ENCODE peak calls at places on chromosome 16, in five cellular contexts. X is HepG2, A is A549, W is H1, T is K562. J is an unnamed sample.

GRCh38 chr16:31242197-31242596 is 17.6 kb upstream of the ITGAM start:
- DNase-seq in A (no peak), X (no peak), T (peak), W (no peak), J (no peak)

GRCh38 chr16:48963901-48964615 is 317.6 kb downstream of the CBLN1 start:
- DNase-seq in X (no peak), T (no peak), W (no peak), A (peak), J (peak)

GRCh38 chr16:20598832-20599469 is 22.8 kb upstream of the ACSM2B start:
- DNase-seq in T (no peak), A (no peak), X (peak), W (no peak), J (no peak)

GRCh38 chr16:49788505-49788904 is 67.4 kb downstream of the ZNF423 start:
- DNase-seq in X (no peak), A (no peak), T (no peak), W (no peak), J (no peak)

GRCh38 chr16:4578961-4579530 is 22.9 kb downstream of the C16orf96 start:
- DNase-seq in A (no peak), W (no peak), X (no peak), T (peak), J (no peak)

GRCh38 chr16:14378684-14379467 is 251.2 kb downstream of the PARN start:
- DNase-seq in A (peak), W (no peak), T (peak), X (no peak), J (no peak)

GRCh38 chr16:15952265-15952711 is 2.9 kb downstream of the ABCC1 start:
- DNase-seq in A (no peak), T (no peak), W (no peak), X (peak), J (no peak)

GRCh38 chr16:47523342-47524006 is 62.3 kb downstream of the PHKB start:
- DNase-seq in T (no peak), X (peak), A (peak), W (no peak), J (no peak)

GRCh38 chr16:15141586-15141985 is 47.5 kb upstream of the RRN3 start:
- DNase-seq in T (no peak), X (no peak), W (peak), A (no peak), J (no peak)

GRCh38 chr16:27243725-27244362 is 24.7 kb downstream of the NSMCE1 start:
- DNase-seq in W (no peak), X (no peak), T (no peak), A (no peak), J (no peak)

GRCh38 chr16:85422374-85423185 is 190.5 kb upstream of the GSE1 start:
- DNase-seq in W (peak), T (peak), A (peak), X (peak), J (no peak)

GRCh38 chr16:67161595-67162058 is 1.9 kb downstream of the FBXL8 start:
- DNase-seq in W (peak), T (no peak), A (no peak), X (no peak), J (no peak)

GRCh38 chr16:67164599-67165061 is at the start of gene HSF4:
- DNase-seq in W (peak), T (peak), X (peak), A (no peak), J (no peak)

GRCh38 chr16:67162439-67163163 is 1.9 kb upstream of the HSF4 start:
- DNase-seq in W (peak), A (no peak), T (no peak), X (no peak), J (no peak)

GRCh38 chr16:67163903-67164558 is 514 bp upstream of the HSF4 start:
- DNase-seq in A (no peak), X (no peak), T (no peak), W (peak), J (no peak)

DNA sequence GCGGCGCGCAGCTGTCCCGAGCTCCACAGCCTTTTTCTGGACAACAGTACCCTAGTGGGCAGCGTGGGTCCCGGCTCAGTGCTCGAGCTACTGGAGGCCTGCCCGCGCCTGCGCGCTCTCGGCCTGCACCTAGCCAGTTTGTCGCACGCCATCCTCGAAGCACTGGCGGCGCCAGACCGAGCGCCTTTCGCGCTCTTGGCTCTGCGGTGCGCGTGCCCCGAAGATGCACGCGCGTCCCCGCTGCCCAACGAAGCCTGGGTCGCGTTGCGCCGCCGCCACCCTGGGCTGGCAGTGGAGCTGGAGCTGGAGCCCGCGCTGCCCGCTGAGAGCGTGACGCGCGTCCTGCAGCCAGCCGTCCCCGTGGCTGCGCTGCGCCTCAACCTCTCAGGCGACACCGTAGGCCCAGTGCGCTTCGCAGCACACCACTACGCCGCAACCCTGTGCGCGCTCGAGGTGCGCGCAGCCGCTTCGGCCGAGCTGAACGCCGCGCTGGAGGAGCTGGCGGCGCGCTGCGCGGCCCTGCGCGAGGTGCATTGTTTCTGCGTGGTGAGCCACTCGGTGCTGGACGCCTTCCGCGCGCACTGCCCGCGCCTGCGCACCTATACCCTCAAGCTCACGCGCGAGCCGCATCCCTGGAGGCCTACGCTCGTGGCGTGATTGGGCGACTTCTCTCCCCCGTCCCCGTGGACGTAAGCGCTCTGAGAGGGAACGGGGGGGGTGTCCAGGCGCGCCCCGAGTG is 1.2 kb upstream of the HSF4 start:
- DNase-seq in T (no peak), W (peak), A (no peak), X (no peak), J (no peak)
- TF ChIP-seq CEBPB in T (no peak), W (no peak), A (no peak), X (no peak), J (no peak)

GRCh38 chr16:81711609-81712329 is 67.3 kb upstream of the PLCG2 start:
- DNase-seq in W (no peak), A (peak), T (peak), X (no peak), J (peak)
- TF ChIP-seq CEBPB in W (no peak), A (peak), T (no peak), X (no peak), J (no peak)

DNA sequence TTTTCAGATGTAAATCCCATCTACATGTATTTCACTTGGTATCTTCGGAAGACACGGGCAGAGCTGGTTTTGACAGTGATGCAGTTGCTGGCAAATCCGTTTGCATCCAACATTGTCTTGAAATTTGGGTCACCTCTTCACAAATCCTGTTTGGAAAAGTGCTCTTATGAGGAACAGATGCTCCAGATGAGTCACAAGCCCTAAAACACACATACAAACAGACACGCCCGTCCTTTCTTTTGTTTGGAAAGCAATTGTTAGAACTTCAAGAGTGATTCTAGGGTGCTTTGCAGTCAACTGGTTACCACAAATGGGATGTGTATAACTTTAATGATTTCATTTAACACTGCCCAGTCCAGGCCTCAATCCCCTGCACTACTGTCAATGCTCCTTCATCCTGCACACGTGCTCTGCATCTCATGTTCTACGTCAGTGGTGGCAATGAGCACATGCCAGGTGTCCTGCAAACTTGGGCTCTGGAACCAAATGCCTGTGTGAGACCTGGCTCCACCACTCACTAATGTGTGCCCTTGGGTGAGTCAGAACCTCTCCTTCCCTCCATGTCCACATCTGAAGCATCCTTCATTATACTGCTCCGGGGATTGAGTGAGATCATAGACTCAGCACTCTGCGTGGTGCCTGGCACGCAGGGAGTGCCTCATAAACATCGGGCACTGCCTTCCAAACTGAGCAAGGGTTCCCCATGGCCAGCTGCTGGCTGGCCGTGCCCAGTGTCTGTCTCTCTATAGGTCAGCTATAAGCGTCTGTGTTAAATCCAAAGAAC is 19.3 kb upstream of the FOXF1 start:
- DNase-seq in A (no peak), W (no peak), T (no peak), X (no peak), J (no peak)
- TF ChIP-seq CEBPB in A (no peak), W (no peak), T (no peak), X (no peak), J (no peak)

GRCh38 chr16:69483611-69484010 is 59.2 kb downstream of the CYB5B start:
- DNase-seq in T (no peak), X (no peak), A (no peak), W (no peak), J (no peak)

GRCh38 chr16:69481901-69482341 is 57.5 kb downstream of the CYB5B start:
- DNase-seq in A (no peak), X (no peak), W (no peak), T (peak), J (no peak)

GRCh38 chr16:69479806-69480205 is 55.4 kb downstream of the CYB5B start:
- DNase-seq in W (no peak), X (no peak), T (no peak), A (no peak), J (no peak)

GRCh38 chr16:69485361-69485760 is 60.9 kb downstream of the CYB5B start:
- DNase-seq in X (no peak), W (no peak), T (no peak), A (no peak), J (no peak)

GRCh38 chr16:69482410-69482951 is 58.1 kb downstream of the CYB5B start:
- DNase-seq in T (no peak), W (no peak), X (no peak), A (no peak), J (no peak)
- TF ChIP-seq CEBPB in T (no peak), W (no peak), X (no peak), A (no peak), J (no peak)

GRCh38 chr16:72913551-72913950 is 134.4 kb downstream of the ZFHX3 start:
- DNase-seq in T (no peak), X (no peak), A (no peak), W (no peak), J (no peak)
- TF ChIP-seq CEBPB in T (no peak), X (no peak), A (no peak), W (no peak), J (no peak)

GRCh38 chr16:10145636-10146035 is 36.6 kb downstream of the GRIN2A start:
- DNase-seq in T (no peak), W (no peak), X (no peak), A (no peak), J (no peak)
- TF ChIP-seq CEBPB in T (no peak), W (no peak), X (no peak), A (no peak), J (no peak)

GRCh38 chr16:3013998-3014690 is 1.4 kb downstream of the CLDN9 start:
- DNase-seq in T (no peak), X (no peak), A (no peak), W (no peak), J (no peak)

GRCh38 chr16:3014971-3015370 is 2.2 kb downstream of the CLDN9 start:
- DNase-seq in X (no peak), W (no peak), A (no peak), T (no peak), J (no peak)

GRCh38 chr16:3012828-3013420 is at the start of gene CLDN9:
- DNase-seq in W (peak), A (no peak), X (no peak), T (no peak), J (no peak)

GRCh38 chr16:3012246-3012645 is 477 bp upstream of the CLDN9 start:
- DNase-seq in T (no peak), W (peak), X (no peak), A (no peak), J (no peak)

DNA sequence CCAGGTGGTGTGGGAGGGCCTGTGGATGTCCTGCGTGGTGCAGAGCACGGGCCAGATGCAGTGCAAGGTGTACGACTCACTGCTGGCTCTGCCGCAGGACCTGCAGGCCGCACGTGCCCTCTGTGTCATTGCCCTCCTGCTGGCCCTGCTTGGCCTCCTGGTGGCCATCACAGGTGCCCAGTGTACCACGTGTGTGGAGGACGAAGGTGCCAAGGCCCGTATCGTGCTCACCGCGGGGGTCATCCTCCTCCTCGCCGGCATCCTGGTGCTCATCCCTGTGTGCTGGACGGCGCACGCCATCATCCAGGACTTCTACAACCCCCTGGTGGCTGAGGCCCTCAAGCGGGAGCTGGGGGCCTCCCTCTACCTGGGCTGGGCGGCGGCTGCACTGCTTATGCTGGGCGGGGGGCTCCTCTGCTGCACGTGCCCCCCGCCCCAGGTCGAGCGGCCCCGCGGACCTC is 798 bp downstream of the CLDN9 start:
- DNase-seq in T (no peak), X (no peak), W (no peak), A (no peak), J (no peak)
- TF ChIP-seq CEBPB in T (no peak), X (no peak), W (no peak), A (no peak), J (no peak)

DNA sequence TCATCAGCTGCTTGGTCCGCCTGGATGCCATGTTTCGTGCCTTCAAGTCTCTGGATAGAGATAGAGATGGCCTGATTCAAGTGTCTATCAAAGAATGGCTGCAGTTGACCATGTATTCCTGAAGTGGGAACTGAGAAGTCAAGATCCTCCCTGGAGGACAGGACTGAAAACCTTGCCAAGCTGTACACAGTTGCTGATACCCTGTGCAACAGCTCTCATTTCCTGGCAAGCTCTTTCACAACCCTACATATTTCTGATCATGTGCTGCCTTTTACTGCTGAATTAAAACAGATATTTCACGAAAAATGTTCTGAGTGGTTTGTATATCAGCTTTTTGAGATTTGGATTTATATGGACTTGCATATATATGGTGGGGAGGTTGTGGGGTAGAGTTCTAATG is 898 bp downstream of the CAPNS2 start:
- DNase-seq in X (no peak), A (no peak), W (no peak), T (no peak), J (no peak)
- TF ChIP-seq CEBPB in X (no peak), A (no peak), W (no peak), T (no peak), J (no peak)

GRCh38 chr16:74596586-74596985 is 10.3 kb downstream of the GLG1 start:
- DNase-seq in X (no peak), W (no peak), T (no peak), A (no peak), J (no peak)

GRCh38 chr16:74605332-74605731 is 1.6 kb downstream of the GLG1 start:
- DNase-seq in A (no peak), W (no peak), T (no peak), X (no peak), J (no peak)

GRCh38 chr16:74605746-74606520 is 981 bp downstream of the GLG1 start:
- DNase-seq in A (no peak), X (no peak), W (no peak), T (no peak), J (no peak)

GRCh38 chr16:74603848-74604247 is 3.1 kb downstream of the GLG1 start:
- DNase-seq in T (no peak), A (no peak), W (no peak), X (peak), J (no peak)

GRCh38 chr16:74601131-74601871 is 5.6 kb downstream of the GLG1 start:
- DNase-seq in T (no peak), X (no peak), W (no peak), A (no peak), J (no peak)
- TF ChIP-seq CEBPB in T (no peak), X (no peak), W (no peak), A (no peak), J (no peak)

GRCh38 chr16:11161974-11162373 is 94.0 kb downstream of the SOCS1 start:
- DNase-seq in A (no peak), X (no peak), W (no peak), T (no peak), J (no peak)
- TF ChIP-seq CEBPB in A (no peak), X (no peak), W (no peak), T (no peak), J (no peak)

J was measured in HCT116.